ENCODE peak calls at places on chromosomes 16 and 17, in ten cellular contexts. One of them, this sample, is unnamed.

GRCh38 chr17:4584125-4584834 is at the start of gene SMTNL2:
- DNase-seq in HFFc6: no peak
- DNase-seq in Kasumi-1: no peak
- DNase-seq in neural crest cell: peak; percentile 38
- DNase-seq in heart right ventricle: peak; percentile 84
- DNase-seq in naive thymus-derived CD4-positive, alpha-beta T cell: no peak
- DNase-seq in activated naive CD8-positive, alpha-beta T cell treated with anti-CD3 and anti-CD28 coated beads, Interleukin-2, amount 50 U/mL, for 24 hours: peak; percentile 17
- DNase-seq in cardiac muscle cell: peak; percentile 83
- DNase-seq in C1 segment of cervical spinal cord: no peak
- DNase-seq in psoas muscle: peak; percentile 81
- DNase-seq in this sample: no peak

GRCh38 chr16:65618335-65618734 is 496.5 kb upstream of the CDH11 start:
- DNase-seq in HFFc6: no peak
- DNase-seq in Kasumi-1: no peak
- DNase-seq in neural crest cell: no peak
- DNase-seq in heart right ventricle: no peak
- DNase-seq in naive thymus-derived CD4-positive, alpha-beta T cell: no peak
- DNase-seq in activated naive CD8-positive, alpha-beta T cell treated with anti-CD3 and anti-CD28 coated beads, Interleukin-2, amount 50 U/mL, for 24 hours: no peak
- DNase-seq in cardiac muscle cell: no peak
- DNase-seq in C1 segment of cervical spinal cord: no peak
- DNase-seq in psoas muscle: no peak
- DNase-seq in this sample: no peak

GRCh38 chr17:31688704-31689103 is 170.3 kb downstream of the COPRS start:
- DNase-seq in HFFc6: no peak
- DNase-seq in Kasumi-1: no peak
- DNase-seq in neural crest cell: no peak
- DNase-seq in heart right ventricle: no peak
- DNase-seq in naive thymus-derived CD4-positive, alpha-beta T cell: no peak
- DNase-seq in activated naive CD8-positive, alpha-beta T cell treated with anti-CD3 and anti-CD28 coated beads, Interleukin-2, amount 50 U/mL, for 24 hours: no peak
- DNase-seq in cardiac muscle cell: no peak
- DNase-seq in C1 segment of cervical spinal cord: no peak
- DNase-seq in psoas muscle: no peak
- DNase-seq in this sample: no peak

GRCh38 chr17:10646393-10646990 is 10.6 kb downstream of the MYH3 start:
- DNase-seq in HFFc6: peak; percentile 69
- DNase-seq in Kasumi-1: peak; percentile 43
- DNase-seq in neural crest cell: peak; percentile 86
- DNase-seq in heart right ventricle: peak; percentile 55
- DNase-seq in naive thymus-derived CD4-positive, alpha-beta T cell: peak; percentile 50
- DNase-seq in activated naive CD8-positive, alpha-beta T cell treated with anti-CD3 and anti-CD28 coated beads, Interleukin-2, amount 50 U/mL, for 24 hours: peak; percentile 81
- DNase-seq in cardiac muscle cell: peak; percentile 83
- DNase-seq in C1 segment of cervical spinal cord: peak; percentile 8
- DNase-seq in psoas muscle: peak; percentile 65
- DNase-seq in this sample: peak; percentile 77

GRCh38 chr17:5706835-5707234 is 122.5 kb upstream of the NLRP1 start:
- DNase-seq in HFFc6: peak; percentile 50
- DNase-seq in Kasumi-1: peak; percentile 0
- DNase-seq in neural crest cell: peak; percentile 73
- DNase-seq in heart right ventricle: peak; percentile 43
- DNase-seq in naive thymus-derived CD4-positive, alpha-beta T cell: no peak
- DNase-seq in activated naive CD8-positive, alpha-beta T cell treated with anti-CD3 and anti-CD28 coated beads, Interleukin-2, amount 50 U/mL, for 24 hours: peak; percentile 69
- DNase-seq in cardiac muscle cell: peak; percentile 84
- DNase-seq in C1 segment of cervical spinal cord: peak; percentile 41
- DNase-seq in psoas muscle: peak; percentile 59
- DNase-seq in this sample: no peak

GRCh38 chr16:77298638-77299360 is 99.6 kb downstream of the SYCE1L start:
- DNase-seq in HFFc6: peak; percentile 83
- DNase-seq in Kasumi-1: no peak
- DNase-seq in neural crest cell: no peak
- DNase-seq in heart right ventricle: no peak
- DNase-seq in naive thymus-derived CD4-positive, alpha-beta T cell: no peak
- DNase-seq in activated naive CD8-positive, alpha-beta T cell treated with anti-CD3 and anti-CD28 coated beads, Interleukin-2, amount 50 U/mL, for 24 hours: no peak
- DNase-seq in cardiac muscle cell: no peak
- DNase-seq in C1 segment of cervical spinal cord: no peak
- DNase-seq in psoas muscle: no peak
- DNase-seq in this sample: no peak

GRCh38 chr17:9987779-9988585 is 82.9 kb upstream of the RCVRN start:
- DNase-seq in HFFc6: peak; percentile 21
- DNase-seq in Kasumi-1: peak; percentile 2
- DNase-seq in neural crest cell: peak; percentile 49
- DNase-seq in heart right ventricle: peak; percentile 34
- DNase-seq in naive thymus-derived CD4-positive, alpha-beta T cell: no peak
- DNase-seq in activated naive CD8-positive, alpha-beta T cell treated with anti-CD3 and anti-CD28 coated beads, Interleukin-2, amount 50 U/mL, for 24 hours: peak; percentile 29
- DNase-seq in cardiac muscle cell: peak; percentile 61
- DNase-seq in C1 segment of cervical spinal cord: no peak
- DNase-seq in psoas muscle: peak; percentile 47
- DNase-seq in this sample: peak; percentile 79

GRCh38 chr17:45705123-45706009 is 78.8 kb upstream of the CRHR1 start:
- DNase-seq in HFFc6: peak; percentile 5
- DNase-seq in Kasumi-1: no peak
- DNase-seq in neural crest cell: no peak
- DNase-seq in heart right ventricle: no peak
- DNase-seq in naive thymus-derived CD4-positive, alpha-beta T cell: no peak
- DNase-seq in activated naive CD8-positive, alpha-beta T cell treated with anti-CD3 and anti-CD28 coated beads, Interleukin-2, amount 50 U/mL, for 24 hours: peak; percentile 8
- DNase-seq in cardiac muscle cell: no peak
- DNase-seq in C1 segment of cervical spinal cord: no peak
- DNase-seq in psoas muscle: no peak
- DNase-seq in this sample: no peak

GRCh38 chr17:80030730-80031410 is 4.8 kb downstream of the TBC1D16 start:
- DNase-seq in HFFc6: no peak
- DNase-seq in Kasumi-1: no peak
- DNase-seq in neural crest cell: no peak
- DNase-seq in heart right ventricle: no peak
- DNase-seq in naive thymus-derived CD4-positive, alpha-beta T cell: no peak
- DNase-seq in activated naive CD8-positive, alpha-beta T cell treated with anti-CD3 and anti-CD28 coated beads, Interleukin-2, amount 50 U/mL, for 24 hours: no peak
- DNase-seq in cardiac muscle cell: no peak
- DNase-seq in C1 segment of cervical spinal cord: no peak
- DNase-seq in psoas muscle: no peak
- DNase-seq in this sample: no peak

GRCh38 chr16:89360760-89361435 is 129.5 kb downstream of the ANKRD11 start:
- DNase-seq in HFFc6: no peak
- DNase-seq in Kasumi-1: peak; percentile 95
- DNase-seq in neural crest cell: no peak
- DNase-seq in heart right ventricle: no peak
- DNase-seq in naive thymus-derived CD4-positive, alpha-beta T cell: peak; percentile 82
- DNase-seq in activated naive CD8-positive, alpha-beta T cell treated with anti-CD3 and anti-CD28 coated beads, Interleukin-2, amount 50 U/mL, for 24 hours: peak; percentile 82
- DNase-seq in cardiac muscle cell: no peak
- DNase-seq in C1 segment of cervical spinal cord: no peak
- DNase-seq in psoas muscle: no peak
- DNase-seq in this sample: no peak

This sample was measured in cardiac septum.